ENCODE peak calls at places on chromosomes 2 and 18, in five cellular contexts. One of them, this sample, is unnamed.

GRCh38 chr2:188291142-188291616 is 495 bp upstream of the GULP1 start:
- DNase-seq in A549: peak; percentile 54
- DNase-seq in HCT116: no peak
- DNase-seq in Peyer's patch: peak; percentile 53
- DNase-seq in heart left ventricle: peak; percentile 23
- DNase-seq in this sample: no peak

GRCh38 chr2:54632733-54633692 is 90.4 kb upstream of the EML6 start:
- DNase-seq in A549: peak; percentile 93
- DNase-seq in HCT116: no peak
- DNase-seq in Peyer's patch: no peak
- DNase-seq in heart left ventricle: no peak
- DNase-seq in this sample: peak; percentile 72

GRCh38 chr2:144137705-144138428 is 382.1 kb downstream of the ZEB2 start:
- DNase-seq in A549: no peak
- DNase-seq in HCT116: no peak
- DNase-seq in Peyer's patch: no peak
- DNase-seq in heart left ventricle: no peak
- DNase-seq in this sample: no peak

GRCh38 chr2:230777681-230778080 is 65.0 kb downstream of the CAB39 start:
- DNase-seq in A549: no peak
- DNase-seq in HCT116: no peak
- DNase-seq in Peyer's patch: no peak
- DNase-seq in heart left ventricle: no peak
- DNase-seq in this sample: no peak

GRCh38 chr2:26491563-26492167 is 13.7 kb upstream of the OTOF start:
- DNase-seq in A549: no peak
- DNase-seq in HCT116: no peak
- DNase-seq in Peyer's patch: no peak
- DNase-seq in heart left ventricle: no peak
- DNase-seq in this sample: peak; percentile 90

GRCh38 chr2:77391119-77391518 is 131.1 kb downstream of the LRRTM4 start:
- DNase-seq in A549: no peak
- DNase-seq in HCT116: no peak
- DNase-seq in Peyer's patch: no peak
- DNase-seq in heart left ventricle: no peak
- DNase-seq in this sample: no peak

GRCh38 chr2:208040199-208041171 is 15.2 kb upstream of the PLEKHM3 start:
- DNase-seq in A549: peak; percentile 78
- DNase-seq in HCT116: peak; percentile 70
- DNase-seq in Peyer's patch: peak; percentile 69
- DNase-seq in heart left ventricle: peak; percentile 69
- DNase-seq in this sample: peak; percentile 56

GRCh38 chr2:169476459-169476858 is 2.8 kb upstream of the BBS5 start:
- DNase-seq in A549: peak; percentile 17
- DNase-seq in HCT116: peak; percentile 21
- DNase-seq in Peyer's patch: no peak
- DNase-seq in heart left ventricle: no peak
- DNase-seq in this sample: no peak

GRCh38 chr18:13381907-13382682 is 163.5 kb downstream of the LDLRAD4 start:
- DNase-seq in A549: peak; percentile 4
- DNase-seq in HCT116: no peak
- DNase-seq in Peyer's patch: peak; percentile 71
- DNase-seq in heart left ventricle: peak; percentile 82
- DNase-seq in this sample: no peak

GRCh38 chr18:48694295-48694694 is 155.5 kb downstream of the CTIF start:
- DNase-seq in A549: no peak
- DNase-seq in HCT116: no peak
- DNase-seq in Peyer's patch: peak; percentile 1
- DNase-seq in heart left ventricle: no peak
- DNase-seq in this sample: no peak

GRCh38 chr2:228519561-228519960 is 338.1 kb upstream of the SPHKAP start:
- DNase-seq in A549: no peak
- DNase-seq in HCT116: no peak
- DNase-seq in Peyer's patch: no peak
- DNase-seq in heart left ventricle: no peak
- DNase-seq in this sample: no peak

GRCh38 chr2:184339966-184340365 is 258.4 kb upstream of the ZNF804A start:
- DNase-seq in A549: no peak
- DNase-seq in HCT116: no peak
- DNase-seq in Peyer's patch: no peak
- DNase-seq in heart left ventricle: no peak
- DNase-seq in this sample: no peak

GRCh38 chr2:205130111-205130829 is 552.0 kb upstream of the NRP2 start:
- DNase-seq in A549: no peak
- DNase-seq in HCT116: no peak
- DNase-seq in Peyer's patch: no peak
- DNase-seq in heart left ventricle: no peak
- DNase-seq in this sample: no peak

GRCh38 chr18:10431680-10432079 is 22.8 kb upstream of the APCDD1 start:
- DNase-seq in A549: no peak
- DNase-seq in HCT116: no peak
- DNase-seq in Peyer's patch: no peak
- DNase-seq in heart left ventricle: no peak
- DNase-seq in this sample: no peak

GRCh38 chr2:12539771-12540170 is 177.0 kb upstream of the TRIB2 start:
- DNase-seq in A549: no peak
- DNase-seq in HCT116: no peak
- DNase-seq in Peyer's patch: no peak
- DNase-seq in heart left ventricle: peak; percentile 36
- DNase-seq in this sample: no peak

GRCh38 chr2:218259099-218259921 is 1.5 kb upstream of the GPBAR1 start:
- DNase-seq in A549: no peak
- DNase-seq in HCT116: no peak
- DNase-seq in Peyer's patch: no peak
- DNase-seq in heart left ventricle: peak; percentile 87
- DNase-seq in this sample: no peak

DNA sequence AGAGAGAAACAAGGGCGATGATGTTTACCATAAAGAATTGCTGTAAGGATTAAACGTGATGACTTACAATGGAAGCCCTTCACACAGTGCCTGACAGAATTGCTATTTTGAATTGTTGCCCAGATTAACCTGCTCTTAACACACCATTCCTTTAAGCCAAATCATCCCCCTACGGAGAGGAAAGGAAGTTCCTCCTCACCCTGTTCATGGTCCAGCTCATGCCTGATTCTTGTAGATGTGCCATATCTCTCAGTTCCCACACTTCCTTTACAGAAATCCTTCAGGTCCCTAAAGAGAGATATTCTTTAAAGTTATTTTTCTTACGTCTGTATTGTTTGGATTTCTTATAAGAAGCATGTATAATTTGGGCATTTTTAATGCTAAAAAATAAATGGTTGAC is 127.5 kb upstream of the DAPL1 start:
- DNase-seq in A549: no peak
- DNase-seq in HCT116: no peak
- DNase-seq in Peyer's patch: no peak
- DNase-seq in heart left ventricle: no peak
- DNase-seq in this sample: no peak
- TF ChIP-seq POLR2A in A549: no peak
- TF ChIP-seq POLR2A in HCT116: no peak
- TF ChIP-seq POLR2A in Peyer's patch: no peak
- TF ChIP-seq POLR2A in heart left ventricle: no peak
- TF ChIP-seq POLR2A in this sample: no peak

DNA sequence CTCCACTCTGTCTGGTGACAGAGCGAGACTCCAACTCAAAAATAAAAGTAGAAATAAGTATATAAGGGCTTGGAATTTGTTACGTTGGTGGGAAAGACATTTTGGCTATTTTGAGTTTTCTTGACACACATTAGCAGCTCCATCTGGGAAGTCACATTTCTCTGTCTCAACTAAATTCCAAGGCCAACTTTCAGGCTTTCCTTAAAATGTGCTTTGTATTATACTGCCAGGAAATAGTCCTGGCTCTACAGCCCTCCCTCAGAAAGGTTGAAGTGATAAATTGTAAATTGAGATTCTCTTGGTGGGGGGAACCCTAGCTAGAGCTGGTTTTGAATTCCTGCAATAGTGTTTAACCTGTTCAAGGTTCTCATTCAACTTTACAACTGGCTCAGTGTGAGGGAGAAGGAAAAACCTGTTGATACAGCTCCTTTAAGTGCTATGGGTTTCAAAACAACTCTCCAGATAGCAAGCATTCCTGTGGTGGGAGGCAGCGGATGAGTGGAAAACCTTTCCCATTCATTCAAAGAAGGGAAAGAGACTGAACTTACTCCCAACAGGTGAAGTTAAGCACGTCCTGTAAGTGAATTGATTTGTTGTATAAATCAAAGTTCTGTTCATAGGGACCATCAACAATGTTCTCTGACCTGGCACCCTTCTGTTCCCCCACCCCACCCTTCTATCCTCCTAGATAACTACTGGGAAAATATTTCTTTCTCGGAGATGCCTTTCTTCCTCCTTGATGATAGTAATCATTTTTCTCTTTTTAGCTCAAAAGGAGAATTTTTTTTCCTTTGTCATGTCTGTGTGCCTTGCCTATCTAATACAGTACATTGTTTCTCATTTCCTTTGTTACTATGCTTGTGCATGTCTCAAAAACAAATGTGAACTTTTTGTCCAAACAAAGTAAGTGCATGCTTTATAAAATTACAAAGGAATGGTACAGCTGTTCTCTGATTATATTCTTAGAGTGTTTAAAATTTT is 44.2 kb upstream of the SLC39A10 start:
- DNase-seq in A549: peak; percentile 61
- DNase-seq in HCT116: no peak
- DNase-seq in Peyer's patch: no peak
- DNase-seq in heart left ventricle: no peak
- DNase-seq in this sample: no peak
- H3K4me3 ChIP-seq in A549: peak overlapping the region; percentile 23
- H3K4me3 ChIP-seq in HCT116: no peak overlapping the region
- H3K4me3 ChIP-seq in Peyer's patch: no peak overlapping the region
- H3K4me3 ChIP-seq in heart left ventricle: no peak overlapping the region
- H3K4me3 ChIP-seq in this sample: no peak overlapping the region

GRCh38 chr18:12013186-12013916 is 32.0 kb downstream of the IMPA2 start:
- DNase-seq in A549: no peak
- DNase-seq in HCT116: no peak
- DNase-seq in Peyer's patch: no peak
- DNase-seq in heart left ventricle: no peak
- DNase-seq in this sample: no peak
- TF ChIP-seq POLR2A in A549: no peak
- TF ChIP-seq POLR2A in HCT116: no peak
- TF ChIP-seq POLR2A in Peyer's patch: no peak
- TF ChIP-seq POLR2A in heart left ventricle: no peak
- TF ChIP-seq POLR2A in this sample: no peak

GRCh38 chr18:4264347-4264791 is 190.7 kb downstream of the DLGAP1 start:
- DNase-seq in A549: no peak
- DNase-seq in HCT116: no peak
- DNase-seq in Peyer's patch: no peak
- DNase-seq in heart left ventricle: peak; percentile 23
- DNase-seq in this sample: no peak
- H3K4me3 ChIP-seq in A549: no peak overlapping the region
- H3K4me3 ChIP-seq in HCT116: no peak overlapping the region
- H3K4me3 ChIP-seq in Peyer's patch: no peak overlapping the region
- H3K4me3 ChIP-seq in heart left ventricle: no peak overlapping the region
- H3K4me3 ChIP-seq in this sample: no peak overlapping the region